ENCODE peak calls at places on chromosomes 7 and 10, in seven cellular contexts. D is keratinocyte, G is lower leg skin, A is lower lobe of right lung, Q is cardiac muscle cell, M is H1, N is psoas muscle. J is an unnamed sample.

GRCh38 chr7:28811003-28811402 is 147.1 kb downstream of the TRIL start:
- DNase-seq in D (no peak), G (no peak), A (no peak), Q (no peak), M (no peak), N (no peak), J (no peak)

GRCh38 chr7:128168667-128169210 is 72.3 kb upstream of the LEP start:
- DNase-seq in D (no peak), G (peak; percentile 76), A (no peak), Q (peak; percentile 30), M (peak; percentile 51), N (peak; percentile 27), J (peak; percentile 78)

GRCh38 chr10:127278001-127278400 is 81.6 kb upstream of the INSYN2A start:
- DNase-seq in D (no peak), G (peak; percentile 3), A (no peak), Q (peak; percentile 3), M (no peak), N (no peak), J (no peak)

GRCh38 chr7:116779921-116780320 is 82.5 kb upstream of the CAPZA2 start:
- DNase-seq in D (no peak), G (no peak), A (no peak), Q (no peak), M (no peak), N (no peak), J (no peak)

GRCh38 chr7:157080111-157080730 is 58.5 kb upstream of the UBE3C start:
- DNase-seq in D (no peak), G (no peak), A (no peak), Q (no peak), M (no peak), N (no peak), J (no peak)

GRCh38 chr7:85630904-85631582 is 444.2 kb upstream of the SEMA3D start:
- DNase-seq in D (no peak), G (no peak), A (no peak), Q (peak; percentile 52), M (no peak), N (no peak), J (peak; percentile 20)

GRCh38 chr7:2157473-2158279 is 75.1 kb downstream of the MAD1L1 start:
- DNase-seq in D (no peak), G (no peak), A (peak; percentile 69), Q (peak; percentile 88), M (no peak), N (peak; percentile 56), J (no peak)

GRCh38 chr7:98240961-98241673 is 10.9 kb downstream of the TECPR1 start:
- DNase-seq in D (no peak), G (no peak), A (no peak), Q (peak; percentile 49), M (no peak), N (no peak), J (peak; percentile 36)

GRCh38 chr7:54831644-54832095 is 72.7 kb upstream of the SEC61G start:
- DNase-seq in D (peak; percentile 84), G (no peak), A (no peak), Q (no peak), M (no peak), N (no peak), J (no peak)

GRCh38 chr10:71294091-71294561 is 24.9 kb upstream of the SLC29A3 start:
- DNase-seq in D (peak; percentile 49), G (no peak), A (peak; percentile 53), Q (no peak), M (no peak), N (no peak), J (no peak)

GRCh38 chr7:99789441-99790070 is 5.6 kb upstream of the CYP3A4 start:
- DNase-seq in D (no peak), G (no peak), A (no peak), Q (no peak), M (no peak), N (no peak), J (no peak)

GRCh38 chr7:104903781-104904180 is 110.2 kb upstream of the KMT2E start:
- DNase-seq in D (no peak), G (no peak), A (no peak), Q (no peak), M (no peak), N (no peak), J (no peak)

GRCh38 chr10:121135512-121135911 is 284.4 kb downstream of the WDR11 start:
- DNase-seq in D (no peak), G (no peak), A (no peak), Q (no peak), M (no peak), N (no peak), J (no peak)

GRCh38 chr10:14047431-14047830 is 283.3 kb downstream of the FRMD4A start:
- DNase-seq in D (no peak), G (no peak), A (no peak), Q (no peak), M (no peak), N (no peak), J (no peak)

GRCh38 chr10:126932516-126932915 is 27.3 kb downstream of the DOCK1 start:
- DNase-seq in D (no peak), G (no peak), A (no peak), Q (no peak), M (no peak), N (no peak), J (no peak)

GRCh38 chr10:122140941-122141623 is 130.0 kb upstream of the BTBD16 start:
- DNase-seq in D (peak; percentile 90), G (peak; percentile 97), A (peak; percentile 80), Q (peak; percentile 86), M (no peak), N (peak; percentile 94), J (no peak)
- H3K4me3 ChIP-seq in D (no peak overlapping the region), G (no peak overlapping the region), A (no peak overlapping the region), Q (no peak overlapping the region), M (no peak overlapping the region), N (no peak overlapping the region), J (no peak overlapping the region)

GRCh38 chr10:15718495-15719061 is 1.1 kb downstream of the ITGA8 start:
- DNase-seq in D (no peak), G (no peak), A (no peak), Q (no peak), M (no peak), N (no peak), J (no peak)

GRCh38 chr10:15715619-15716227 is 4.0 kb downstream of the ITGA8 start:
- DNase-seq in D (no peak), G (no peak), A (no peak), Q (peak; percentile 42), M (no peak), N (no peak), J (no peak)

GRCh38 chr10:15720635-15721310 is 1.1 kb upstream of the ITGA8 start:
- DNase-seq in D (no peak), G (no peak), A (no peak), Q (no peak), M (no peak), N (no peak), J (no peak)

GRCh38 chr10:15719062-15719898 is 442 bp downstream of the ITGA8 start:
- DNase-seq in D (no peak), G (no peak), A (no peak), Q (peak; percentile 24), M (no peak), N (no peak), J (no peak)

DNA sequence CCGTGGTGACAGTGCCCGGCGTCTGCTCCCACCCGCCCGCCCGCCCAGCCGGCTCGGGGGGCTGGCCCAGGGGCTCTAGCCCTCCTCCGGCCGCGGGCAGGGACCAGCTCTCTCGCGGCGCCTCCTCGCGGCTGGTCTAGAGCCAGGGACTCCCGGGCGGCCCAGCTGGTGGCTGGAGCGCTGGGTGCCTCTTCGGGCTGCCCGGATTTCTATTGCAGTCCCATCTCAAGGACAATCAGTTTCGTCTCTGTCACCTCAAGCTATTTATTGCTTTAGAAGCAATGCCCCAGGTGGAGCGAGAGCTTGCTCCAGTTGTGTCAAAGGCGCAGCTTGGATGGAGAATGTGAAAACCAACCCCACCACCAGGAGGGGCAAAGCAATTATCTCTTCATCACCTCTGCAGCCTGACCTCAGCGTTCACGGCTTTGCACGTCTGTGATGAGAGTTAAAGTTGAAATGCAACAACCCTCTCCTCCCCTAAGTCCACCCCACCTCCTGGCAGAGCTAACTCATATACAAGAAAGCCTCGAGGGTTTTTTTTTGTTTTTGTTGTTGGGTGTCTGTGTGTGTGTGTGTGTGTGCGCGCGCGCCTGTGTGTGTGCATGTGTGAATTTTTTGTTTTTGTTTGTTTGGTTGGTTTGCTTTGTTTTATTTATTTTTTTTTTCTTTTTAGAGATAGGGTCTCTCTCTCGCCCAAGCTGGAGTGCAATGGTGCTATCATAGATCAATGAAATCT is at the start of gene ITGA8:
- DNase-seq in D (no peak), G (no peak), A (no peak), Q (peak; percentile 39), M (no peak), N (no peak), J (no peak)
- H3K4me3 ChIP-seq in D (no peak within 1 kb of the TSS), G (no peak within 1 kb of the TSS), A (peak within 1 kb of the TSS; percentile 60), Q (peak within 1 kb of the TSS; percentile 67), M (peak within 1 kb of the TSS; percentile 34), N (peak within 1 kb of the TSS; percentile 62), J (peak within 1 kb of the TSS; percentile 36)

GRCh38 chr10:24949616-24950015 is 2.8 kb downstream of the PRTFDC1 start:
- DNase-seq in D (no peak), G (no peak), A (no peak), Q (peak; percentile 85), M (no peak), N (no peak), J (no peak)

GRCh38 chr10:24950439-24950838 is 2.0 kb downstream of the PRTFDC1 start:
- DNase-seq in D (no peak), G (no peak), A (no peak), Q (no peak), M (no peak), N (no peak), J (no peak)

GRCh38 chr10:24952701-24953349 is 419 bp upstream of the PRTFDC1 start:
- DNase-seq in D (peak; percentile 25), G (peak; percentile 89), A (peak; percentile 49), Q (peak; percentile 81), M (no peak), N (peak; percentile 49), J (peak; percentile 71)

GRCh38 chr10:24952146-24952700 is at the start of gene PRTFDC1:
- DNase-seq in D (no peak), G (peak; percentile 87), A (peak; percentile 51), Q (peak; percentile 58), M (no peak), N (peak; percentile 39), J (no peak)

GRCh38 chr10:24951201-24952145 is 933 bp downstream of the PRTFDC1 start:
- DNase-seq in D (no peak), G (no peak), A (peak; percentile 46), Q (peak; percentile 70), M (peak; percentile 56), N (no peak), J (peak; percentile 84)
- H3K4me3 ChIP-seq in D (no peak overlapping the region), G (no peak overlapping the region), A (peak overlapping the region; percentile 67), Q (peak overlapping the region; percentile 45), M (peak overlapping the region; percentile 65), N (peak overlapping the region; percentile 70), J (peak overlapping the region; percentile 82)

GRCh38 chr10:27158421-27158820 is 3.3 kb downstream of the MASTL start:
- DNase-seq in D (no peak), G (no peak), A (no peak), Q (no peak), M (no peak), N (no peak), J (no peak)

GRCh38 chr10:27153855-27154198 is 357 bp downstream of the YME1L1 start:
- DNase-seq in D (no peak), G (no peak), A (no peak), Q (peak; percentile 25), M (no peak), N (no peak), J (no peak)

GRCh38 chr10:27153325-27153724 is 859 bp downstream of the YME1L1 start:
- DNase-seq in D (no peak), G (no peak), A (no peak), Q (peak; percentile 6), M (no peak), N (no peak), J (no peak)

GRCh38 chr10:27155073-27155754 is at the start of gene MASTL:
- DNase-seq in D (peak; percentile 65), G (peak; percentile 98), A (peak; percentile 95), Q (peak; percentile 96), M (peak; percentile 44), N (peak; percentile 93), J (peak; percentile 77)

GRCh38 chr10:27157150-27157549 is 2.0 kb downstream of the MASTL start:
- DNase-seq in D (no peak), G (no peak), A (no peak), Q (peak; percentile 9), M (no peak), N (no peak), J (no peak)
- H3K4me3 ChIP-seq in D (no peak overlapping the region), G (no peak overlapping the region), A (no peak overlapping the region), Q (no peak overlapping the region), M (no peak overlapping the region), N (no peak overlapping the region), J (peak overlapping the region; percentile 86)

J was measured in NT2/D1.